ENCODE peak calls at places on chromosomes 1 and 21, in five cellular contexts. G is neural progenitor cell; Z is AG04450; P is naive thymus-derived CD4-positive, alpha-beta T cell; E is uterus. C is an unnamed sample.

GRCh38 chr1:8816306-8816705 is 1.1 kb downstream of the RERE start:
- DNase-seq in G (no peak), Z (no peak), P (no peak), E (no peak), C (no peak)

GRCh38 chr1:192550922-192551534 is 24.5 kb upstream of the RGS1 start:
- DNase-seq in G (no peak), Z (no peak), P (no peak), E (no peak), C (no peak)

GRCh38 chr1:105027838-105028471 is 1278.3 kb downstream of the AMY1C start:
- DNase-seq in G (peak), Z (no peak), P (no peak), E (no peak), C (no peak)

GRCh38 chr1:179153217-179153616 is 71.3 kb downstream of the TOR3A start:
- DNase-seq in G (no peak), Z (no peak), P (no peak), E (no peak), C (no peak)

GRCh38 chr1:158002022-158002629 is 8.7 kb downstream of the KIRREL1 start:
- DNase-seq in G (peak), Z (no peak), P (no peak), E (no peak), C (no peak)

GRCh38 chr1:65625528-65625927 is 167.2 kb upstream of the PDE4B start:
- DNase-seq in G (no peak), Z (no peak), P (no peak), E (no peak), C (no peak)

GRCh38 chr1:64564891-64565290 is 95.0 kb downstream of the CACHD1 start:
- DNase-seq in G (no peak), Z (no peak), P (no peak), E (no peak), C (no peak)

GRCh38 chr1:29876441-29876840 is 640.1 kb downstream of the PTPRU start:
- DNase-seq in G (no peak), Z (no peak), P (no peak), E (no peak), C (no peak)

GRCh38 chr1:189103956-189104355 is 1373.7 kb downstream of the BRINP3 start:
- DNase-seq in G (no peak), Z (no peak), P (no peak), E (no peak), C (no peak)

GRCh38 chr1:23984417-23985186 is 4.5 kb upstream of the SRSF10 start:
- DNase-seq in G (no peak), Z (no peak), P (no peak), E (no peak), C (no peak)
- H3K27ac ChIP-seq in G (no peak), Z (no peak), P (no peak), E (no peak), C (no peak)

DNA sequence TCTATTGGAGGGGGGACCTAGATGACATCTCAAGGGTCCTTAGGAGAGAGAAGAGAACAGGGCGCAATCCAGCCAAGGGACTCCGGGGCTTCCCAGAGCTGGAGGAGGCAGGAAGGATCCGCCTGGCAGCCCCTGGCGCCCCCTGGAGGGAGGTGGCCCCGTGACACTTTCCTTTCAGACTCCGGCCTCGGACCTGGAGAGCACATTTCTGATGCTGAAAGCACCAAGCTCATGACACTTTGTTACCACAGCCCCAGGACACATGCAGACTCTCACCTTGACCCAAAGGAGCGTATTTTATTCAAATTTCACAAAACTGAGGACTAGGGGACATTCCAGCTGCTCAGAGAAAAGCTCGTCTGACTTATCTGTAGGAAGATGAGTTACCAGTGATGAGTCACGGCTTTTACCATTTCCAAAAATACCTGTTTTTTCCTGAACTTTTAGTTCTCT is 21.4 kb upstream of the POFUT2 start:
- DNase-seq in G (peak), Z (no peak), P (no peak), E (peak), C (no peak)
- H3K4me3 ChIP-seq in G (no peak), Z (no peak), P (no peak), E (no peak), C (no peak)

GRCh38 chr1:41471658-41472057 is 12.8 kb downstream of the EDN2 start:
- DNase-seq in G (no peak), Z (no peak), P (no peak), E (no peak), C (no peak)
- H3K27ac ChIP-seq in G (no peak), Z (no peak), P (no peak), E (no peak), C (no peak)

GRCh38 chr1:25623007-25623406 is 6.4 kb downstream of the MAN1C1 start:
- DNase-seq in G (no peak), Z (no peak), P (no peak), E (no peak), C (no peak)
- H3K4me3 ChIP-seq in G (no peak), Z (no peak), P (peak), E (no peak), C (no peak)

DNA sequence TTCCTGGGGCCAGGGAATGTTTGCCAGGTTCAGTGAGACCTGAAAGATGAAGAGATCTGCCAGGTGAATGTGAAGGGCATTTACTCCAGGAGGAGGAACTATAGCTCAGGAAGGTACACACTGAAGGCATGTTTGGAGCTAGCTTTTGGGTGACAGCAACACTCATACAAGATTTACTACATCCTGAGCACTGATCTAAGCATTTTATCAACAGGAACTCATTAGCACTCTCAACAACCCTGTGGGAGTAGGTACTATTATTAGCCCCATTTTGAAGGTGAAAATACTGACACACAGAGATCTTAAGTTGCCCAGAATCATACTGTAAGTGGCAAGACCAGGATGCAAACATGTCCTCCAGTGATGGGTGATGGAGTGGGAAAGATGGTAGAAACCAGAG is 6.7 kb downstream of the GADD45A start:
- DNase-seq in G (no peak), Z (no peak), P (no peak), E (no peak), C (no peak)
- H3K27ac ChIP-seq in G (no peak), Z (no peak), P (no peak), E (no peak), C (no peak)

GRCh38 chr1:43949663-43950062 is 2.9 kb downstream of the IPO13 start:
- DNase-seq in G (no peak), Z (no peak), P (no peak), E (no peak), C (no peak)

GRCh38 chr1:43954036-43954435 is 7.3 kb downstream of the IPO13 start:
- DNase-seq in G (no peak), Z (no peak), P (no peak), E (no peak), C (no peak)

GRCh38 chr1:43951021-43951985 is 4.6 kb downstream of the IPO13 start:
- DNase-seq in G (no peak), Z (no peak), P (no peak), E (no peak), C (no peak)

GRCh38 chr1:43953361-43953760 is 6.6 kb downstream of the IPO13 start:
- DNase-seq in G (no peak), Z (no peak), P (no peak), E (no peak), C (no peak)

DNA sequence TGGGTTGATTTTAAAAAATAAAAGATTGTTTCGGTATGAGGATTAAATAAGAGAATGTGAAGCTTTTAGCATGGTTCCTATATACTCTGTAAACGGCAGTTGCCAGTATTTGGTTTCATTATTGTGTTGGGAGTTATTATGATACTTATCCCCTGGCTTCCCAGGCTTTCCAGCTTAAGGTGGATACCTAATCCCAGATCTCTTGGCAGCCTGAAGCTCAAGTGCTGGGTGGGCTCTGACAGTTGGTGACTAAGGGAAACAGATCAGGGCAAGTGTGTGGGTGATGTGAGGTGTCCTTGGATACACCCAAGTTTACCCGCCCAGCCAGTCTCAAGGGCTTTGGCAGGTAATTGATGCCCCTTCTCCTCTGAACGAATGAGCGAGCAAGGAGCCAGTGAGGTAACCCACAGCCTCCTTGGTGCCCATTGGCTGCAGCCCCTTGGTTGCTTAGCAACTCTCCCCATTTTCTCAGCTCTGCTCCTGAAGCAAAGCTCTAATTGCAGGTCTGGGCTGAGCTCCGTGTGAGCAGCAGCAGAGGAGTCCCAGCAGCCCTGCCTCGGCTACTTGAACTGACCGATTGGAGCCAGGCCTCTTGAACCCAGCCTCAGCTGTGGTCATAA is 6.1 kb downstream of the IPO13 start:
- DNase-seq in G (peak), Z (no peak), P (no peak), E (no peak), C (no peak)
- H3K4me3 ChIP-seq in G (no peak), Z (no peak), P (no peak), E (no peak), C (no peak)

GRCh38 chr1:206501881-206502280 is 5.5 kb upstream of the RASSF5 start:
- DNase-seq in G (no peak), Z (no peak), P (no peak), E (no peak), C (no peak)

GRCh38 chr1:206504363-206504713 is 3.0 kb upstream of the RASSF5 start:
- DNase-seq in G (no peak), Z (no peak), P (no peak), E (no peak), C (no peak)

GRCh38 chr1:206502813-206503212 is 4.5 kb upstream of the RASSF5 start:
- DNase-seq in G (no peak), Z (no peak), P (no peak), E (no peak), C (no peak)

GRCh38 chr1:206502403-206502802 is 4.9 kb upstream of the RASSF5 start:
- DNase-seq in G (no peak), Z (no peak), P (no peak), E (no peak), C (no peak)

DNA sequence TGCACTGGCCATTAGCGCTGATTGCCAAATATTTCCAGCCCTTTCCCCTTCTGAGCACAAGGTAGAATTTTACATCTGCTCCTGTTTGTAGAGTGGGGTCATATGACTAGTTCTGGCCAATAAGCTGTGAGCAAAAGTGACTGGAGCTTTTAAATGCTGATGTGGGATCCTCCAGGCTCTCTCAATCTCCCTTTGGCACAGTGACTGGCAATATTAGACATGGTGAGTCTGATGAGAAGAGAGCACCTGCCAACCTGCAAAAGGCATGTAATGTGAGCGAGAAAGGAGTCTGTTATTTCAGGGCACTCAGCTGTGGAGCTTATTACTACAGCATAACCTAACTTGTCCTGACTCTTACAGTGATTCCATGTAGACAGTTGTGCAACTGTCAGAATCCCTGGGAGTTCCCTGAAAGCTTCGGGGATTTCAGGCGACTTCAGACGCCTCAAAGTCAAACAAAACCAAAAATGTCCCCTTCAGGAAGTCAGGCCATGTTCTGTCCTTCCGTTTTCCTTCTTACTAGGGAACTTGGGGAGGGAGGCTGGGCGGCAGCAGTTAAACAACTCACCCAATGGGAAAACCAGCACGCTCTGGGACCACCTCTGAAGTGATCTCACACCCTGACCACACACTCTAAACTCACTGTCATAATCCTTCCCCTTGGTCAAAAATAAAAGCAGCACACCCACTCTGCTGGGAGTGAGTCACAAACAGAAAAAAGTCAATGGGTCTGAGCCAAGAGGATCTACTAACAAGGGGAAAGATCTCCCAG is 3.6 kb upstream of the RASSF5 start:
- DNase-seq in G (no peak), Z (peak), P (no peak), E (peak), C (peak)
- H3K27ac ChIP-seq in G (no peak), Z (peak), P (no peak), E (peak), C (peak)

C was measured in keratinocyte.